ENCODE peak calls at places on chromosomes 2 and 18, in four cellular contexts. T, A, D and V are unnamed samples.

GRCh38 chr2:72538486-72538885 is 287.3 kb downstream of the EXOC6B start:
- DNase-seq in T (no peak), D (no peak), A (no peak), V (peak)

GRCh38 chr2:119305497-119306195 is 61.0 kb downstream of the C2orf76 start:
- DNase-seq in D (no peak), A (no peak), T (no peak), V (no peak)

GRCh38 chr2:15791294-15791693 is 149.1 kb upstream of the MYCN start:
- DNase-seq in D (no peak), A (no peak), T (no peak), V (no peak)

GRCh38 chr18:76751538-76751890 is 70.8 kb upstream of the ZNF236 start:
- DNase-seq in D (no peak), T (no peak), A (no peak), V (no peak)

GRCh38 chr2:67451086-67451832 is 54.1 kb downstream of the ETAA1 start:
- DNase-seq in T (peak), D (no peak), A (no peak), V (no peak)

GRCh38 chr2:216789088-216789487 is 70.8 kb downstream of the TNP1 start:
- DNase-seq in A (no peak), T (no peak), D (no peak), V (no peak)

GRCh38 chr2:101771226-101771906 is 73.9 kb downstream of the MAP4K4 start:
- DNase-seq in T (no peak), A (no peak), D (no peak), V (no peak)

GRCh38 chr2:105977212-105977611 is 216.9 kb downstream of the UXS1 start:
- DNase-seq in T (no peak), D (no peak), A (no peak), V (no peak)

GRCh38 chr2:20093263-20094141 is 42.1 kb upstream of the LAPTM4A start:
- DNase-seq in T (peak), D (no peak), A (peak), V (peak)

GRCh38 chr18:3806656-3807055 is 356.7 kb downstream of the TGIF1 start:
- DNase-seq in A (no peak), D (no peak), T (no peak), V (no peak)

GRCh38 chr2:14189929-14190328 is 442.6 kb upstream of the LRATD1 start:
- DNase-seq in A (no peak), T (no peak), D (no peak), V (no peak)

GRCh38 chr2:138433995-138434991 is 67.3 kb upstream of the SPOPL start:
- DNase-seq in A (no peak), D (no peak), T (peak), V (no peak)

GRCh38 chr2:168935810-168936581 is 34.9 kb downstream of the G6PC2 start:
- DNase-seq in A (no peak), D (no peak), T (peak), V (no peak)

GRCh38 chr18:55753643-55754255 is 165.8 kb upstream of the TCF4 start:
- DNase-seq in D (no peak), A (no peak), T (no peak), V (no peak)

GRCh38 chr2:207474871-207475485 is 54.8 kb upstream of the CREB1 start:
- DNase-seq in A (no peak), D (no peak), T (peak), V (no peak)

GRCh38 chr2:59961733-59962132 is 591.7 kb downstream of the BCL11A start:
- DNase-seq in T (no peak), D (peak), A (no peak), V (no peak)

GRCh38 chr2:18583905-18584607 is 5.3 kb downstream of the NT5C1B start:
- DNase-seq in D (no peak), A (no peak), T (no peak), V (no peak)

GRCh38 chr2:180254872-180255271 is 247.8 kb upstream of the CWC22 start:
- DNase-seq in D (no peak), A (no peak), T (no peak), V (no peak)

GRCh38 chr2:151150325-151150724 is 111.3 kb downstream of the RBM43 start:
- DNase-seq in T (no peak), D (no peak), A (no peak), V (no peak)

GRCh38 chr2:88697361-88698026 is 6.0 kb downstream of the RPIA start:
- DNase-seq in T (no peak), A (no peak), D (no peak), V (no peak)

GRCh38 chr2:234352270-234352669 is 144.6 kb downstream of the ARL4C start:
- DNase-seq in A (no peak), D (no peak), T (no peak), V (no peak)
- H3K4me3 ChIP-seq in A (no peak), D (no peak), T (no peak), V (no peak)

DNA sequence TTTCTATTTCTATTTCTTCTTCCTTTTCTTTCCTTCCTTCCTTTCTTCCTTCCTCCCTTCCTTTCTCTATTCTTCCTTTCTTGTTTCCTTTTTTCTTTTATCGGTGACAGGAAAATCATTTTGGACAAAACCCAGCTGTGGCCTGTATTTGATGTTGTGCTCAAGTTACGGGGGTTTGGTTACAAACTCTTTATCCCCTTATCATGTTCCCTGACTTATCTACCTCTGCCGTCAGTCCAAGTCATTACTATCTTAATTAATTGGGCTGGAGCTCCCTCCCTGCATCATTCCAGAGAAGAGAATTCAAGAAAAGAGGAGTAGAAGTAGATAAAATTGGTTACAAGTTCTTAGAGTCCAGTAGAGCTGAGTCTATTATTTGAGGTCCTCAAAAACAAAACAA is 683.6 kb upstream of the FSHR start:
- DNase-seq in T (no peak), A (no peak), D (no peak), V (no peak)
- TF ChIP-seq CTCF in T (no peak), A (no peak), D (no peak), V (no peak)

DNA sequence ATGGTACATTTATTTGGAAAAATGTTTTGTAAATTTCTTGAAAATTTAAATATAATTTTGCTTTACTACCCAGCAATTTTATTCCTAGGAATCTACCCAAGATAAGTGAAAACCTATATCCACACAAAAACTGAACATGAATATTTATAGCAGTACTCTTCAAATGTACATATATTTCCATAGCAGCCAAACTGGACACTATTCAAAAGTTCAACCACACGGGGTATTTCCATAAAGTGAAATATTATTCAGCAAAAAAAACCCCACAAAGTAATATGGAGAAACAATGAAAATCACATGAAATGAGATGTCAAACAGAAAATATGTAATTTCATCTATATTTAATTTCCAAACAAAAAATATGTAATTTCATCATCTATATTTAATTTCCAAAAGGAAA is 1247.6 kb upstream of the TMEFF2 start:
- DNase-seq in A (no peak), T (no peak), D (no peak), V (no peak)
- H3K4me3 ChIP-seq in A (no peak), T (no peak), D (no peak), V (no peak)

GRCh38 chr2:224807153-224807964 is 91.2 kb upstream of the CCDC195 start:
- DNase-seq in D (no peak), T (no peak), A (no peak), V (no peak)
- TF ChIP-seq CTCF in D (no peak), T (no peak), A (no peak), V (no peak)

DNA sequence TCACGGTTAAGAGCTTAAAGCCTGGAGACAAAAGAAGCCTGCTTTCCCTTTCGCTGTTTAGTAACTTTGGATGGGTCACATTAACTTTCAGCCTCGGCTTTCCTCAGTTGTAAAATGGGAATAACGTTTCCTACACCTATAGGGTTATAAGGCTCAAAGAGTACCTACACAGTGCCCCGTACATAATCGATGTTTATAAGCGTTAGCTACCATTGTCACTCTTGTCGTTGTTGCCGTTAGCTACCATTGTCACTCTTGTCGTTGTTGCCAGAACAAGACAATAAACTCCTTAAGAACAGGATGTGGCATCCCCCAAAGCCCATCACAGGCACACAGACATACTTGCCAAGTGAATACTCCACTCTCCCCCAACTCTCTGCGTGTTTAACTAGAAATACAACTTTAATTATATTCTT is 901 bp upstream of the MFSD6 start:
- DNase-seq in T (no peak), D (no peak), A (no peak), V (no peak)
- H3K4me3 ChIP-seq in T (peak), D (peak), A (peak), V (no peak)

DNA sequence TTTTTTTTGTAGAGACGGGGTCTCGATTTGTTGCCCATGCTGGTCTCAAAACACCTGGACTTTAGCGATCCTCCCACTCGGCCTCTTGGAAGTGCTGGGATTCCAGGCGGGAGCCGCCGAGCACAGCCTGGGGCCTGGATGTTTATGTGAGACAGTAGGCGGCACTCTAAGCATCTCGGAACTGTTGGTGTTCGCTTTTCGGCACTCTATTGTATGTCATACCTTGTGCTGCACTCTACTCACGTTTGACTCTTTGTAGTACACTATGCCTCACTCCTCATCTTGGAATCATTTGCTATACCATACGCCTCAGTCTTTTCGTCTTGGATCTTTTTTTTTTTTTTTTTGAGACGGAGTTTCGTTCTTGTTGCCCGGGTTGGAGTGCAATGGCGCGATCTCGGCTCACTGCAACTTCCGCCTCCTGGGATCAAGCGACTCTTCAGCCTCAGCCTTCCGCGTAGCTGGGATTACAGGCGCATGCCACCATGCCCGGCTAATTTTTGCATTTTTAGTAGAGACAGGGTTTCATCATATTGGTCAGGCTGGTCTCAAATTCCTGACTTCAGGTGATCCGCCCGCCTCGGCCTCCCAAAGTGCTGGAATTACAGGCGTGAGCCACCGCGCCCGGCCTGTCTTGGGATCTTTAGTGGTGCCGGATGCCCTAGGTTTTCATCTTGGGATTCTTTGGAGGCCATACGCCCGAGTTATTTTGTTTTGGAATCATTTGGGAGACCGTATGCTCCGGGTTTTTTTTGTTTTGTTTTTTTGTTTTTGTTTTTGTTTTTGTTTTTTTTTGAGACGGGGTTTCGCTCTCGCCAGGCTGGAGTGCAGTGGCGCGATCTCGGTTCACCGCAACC is 24.2 kb upstream of the ZDBF2 start:
- DNase-seq in D (no peak), T (peak), A (no peak), V (no peak)
- TF ChIP-seq CTCF in D (no peak), T (peak), A (no peak), V (no peak)

DNA sequence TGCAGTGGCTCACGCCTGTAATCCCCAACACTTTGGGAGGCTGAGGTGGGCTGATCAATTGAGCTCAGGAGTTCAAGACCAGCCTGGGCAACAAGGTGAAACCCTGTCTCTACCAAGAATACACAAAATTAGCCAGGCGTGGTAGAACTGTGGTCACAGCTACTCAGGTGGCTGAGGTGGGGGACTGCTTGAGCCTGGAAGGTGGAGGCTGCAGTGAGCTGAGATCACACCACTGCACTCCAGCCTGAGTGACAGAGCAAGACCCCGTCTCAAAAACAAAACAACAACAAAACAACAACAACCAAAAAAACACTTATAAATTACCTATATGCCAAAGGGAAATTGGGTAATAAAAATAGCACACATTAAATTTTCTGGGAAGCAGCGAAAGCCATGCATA is 141.6 kb downstream of the HDAC4 start:
- DNase-seq in A (no peak), D (no peak), T (no peak), V (no peak)
- H3K4me3 ChIP-seq in A (no peak), D (no peak), T (no peak), V (no peak)

DNA sequence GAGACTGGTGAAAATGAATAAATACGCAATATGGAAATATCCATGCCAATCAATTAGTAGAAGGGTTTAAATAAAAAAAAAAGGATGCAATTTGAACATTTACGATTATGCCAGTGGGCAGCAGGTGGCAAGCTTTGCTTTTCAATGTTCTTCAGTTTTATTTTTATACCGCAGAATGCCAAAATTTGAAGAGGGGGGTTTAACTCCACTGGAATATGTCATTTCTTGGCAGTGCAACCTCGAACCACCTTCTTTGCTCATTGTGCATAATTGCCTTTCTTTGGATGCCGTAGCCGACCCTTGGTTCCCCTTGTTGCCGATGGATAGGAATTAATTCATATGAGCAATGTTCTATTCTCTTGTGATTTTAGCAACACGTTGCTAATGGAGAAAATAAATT is 88.0 kb downstream of the LTBP1 start:
- DNase-seq in A (no peak), T (no peak), D (no peak), V (no peak)
- TF ChIP-seq CTCF in A (peak), T (peak), D (no peak), V (peak)

GRCh38 chr2:108614043-108614435 is 79.8 kb downstream of the LIMS1 start:
- DNase-seq in D (no peak), A (no peak), T (no peak), V (no peak)
- H3K4me3 ChIP-seq in D (no peak), A (no peak), T (no peak), V (no peak)